ENCODE peak calls at places on chromosomes 12 and 14, in eight cellular contexts. A is thoracic aorta; I is GM23248; N is stimulated activated CD4-positive, alpha-beta T cell treated with anti-CD3 and anti-CD28 coated beads, Interleukin-2, amount 100 ng/mL, for 24 hours; F is GM03348; L is frontal cortex; G is transverse colon; R is H7. Q is an unnamed sample.

GRCh38 chr12:132454949-132455418 is 35.0 kb upstream of the FBRSL1 start:
- DNase-seq in A (no peak), I (no peak), N (no peak), F (no peak), L (no peak), G (no peak), R (peak), Q (no peak)

GRCh38 chr12:64400041-64400440 is 4.2 kb upstream of the XPOT start:
- DNase-seq in A (no peak), I (peak), N (no peak), F (peak), L (no peak), G (no peak), R (peak), Q (no peak)

GRCh38 chr14:78967111-78967809 is 797.1 kb downstream of the NRXN3 start:
- DNase-seq in A (no peak), I (peak), N (no peak), F (peak), L (no peak), G (no peak), R (no peak), Q (no peak)

GRCh38 chr14:85625925-85626585 is 96.1 kb downstream of the FLRT2 start:
- DNase-seq in A (no peak), I (no peak), N (no peak), F (no peak), L (no peak), G (no peak), R (no peak), Q (no peak)

GRCh38 chr12:93957870-93958269 is 190.5 kb upstream of the PLXNC1 start:
- DNase-seq in A (no peak), I (peak), N (no peak), F (peak), L (no peak), G (no peak), R (no peak), Q (no peak)

GRCh38 chr14:23544511-23545447 is 6.8 kb downstream of the ZFHX2 start:
- DNase-seq in A (no peak), I (peak), N (no peak), F (no peak), L (peak), G (peak), R (peak), Q (peak)

GRCh38 chr14:68794856-68795601 is 2.2 kb upstream of the ZFP36L1 start:
- DNase-seq in A (no peak), I (peak), N (peak), F (peak), L (no peak), G (peak), R (peak), Q (no peak)

GRCh38 chr14:75579882-75580281 is 1.5 kb downstream of the FLVCR2 start:
- DNase-seq in A (no peak), I (no peak), N (no peak), F (no peak), L (no peak), G (no peak), R (no peak), Q (no peak)

GRCh38 chr12:58916891-58917570 is 3.3 kb downstream of the LRIG3 start:
- DNase-seq in A (no peak), I (peak), N (no peak), F (peak), L (no peak), G (peak), R (no peak), Q (no peak)

GRCh38 chr12:74476234-74476633 is 61.4 kb upstream of the ATXN7L3B start:
- DNase-seq in A (no peak), I (no peak), N (no peak), F (no peak), L (no peak), G (no peak), R (no peak), Q (no peak)

Q was measured in C1 segment of cervical spinal cord.